ENCODE peak calls at places on chromosomes 6 and 20, in six cellular contexts. Y is lung; L is mammary epithelial cell; J is SK-N-SH; N is DND-41; I is CD4-positive, alpha-beta memory T cell. W is an unnamed sample.
A peak's percentile ranks its signal among the peaks of the same experiment; 100 is the strongest.

GRCh38 chr6:13348320-13349113 is 20.2 kb upstream of the TBC1D7 start:
- DNase-seq in Y (no peak), L (no peak), J (no peak), N (no peak), I (no peak), W (no peak)

GRCh38 chr6:75503291-75503690 is 9.7 kb upstream of the FILIP1 start:
- DNase-seq in Y (no peak), L (no peak), J (no peak), N (no peak), I (no peak), W (no peak)

GRCh38 chr6:56516003-56516402 is 126.7 kb downstream of the DST start:
- DNase-seq in Y (no peak), L (no peak), J (no peak), N (no peak), I (no peak), W (no peak)

GRCh38 chr20:38139919-38140753 is 24.9 kb downstream of the TGM2 start:
- DNase-seq in Y (no peak), L (no peak), J (peak; percentile 84), N (no peak), I (no peak), W (no peak)

GRCh38 chr20:38748863-38749153 is 548 bp downstream of the ACTR5 start:
- DNase-seq in Y (peak; percentile 65), L (no peak), J (no peak), N (peak; percentile 39), I (no peak), W (no peak)

GRCh38 chr20:45467861-45468260 is 1.7 kb upstream of the WFDC2 start:
- DNase-seq in Y (no peak), L (no peak), J (no peak), N (no peak), I (no peak), W (no peak)

GRCh38 chr20:20318318-20319161 is 49.4 kb upstream of the INSM1 start:
- DNase-seq in Y (no peak), L (no peak), J (no peak), N (no peak), I (no peak), W (no peak)

GRCh38 chr6:75202676-75203131 is 3.1 kb downstream of the COL12A1 start:
- DNase-seq in Y (no peak), L (peak; percentile 86), J (peak; percentile 8), N (no peak), I (no peak), W (no peak)

GRCh38 chr6:112014483-112014882 is 39.4 kb upstream of the CCN6 start:
- DNase-seq in Y (no peak), L (peak; percentile 39), J (no peak), N (no peak), I (no peak), W (no peak)

GRCh38 chr6:139369568-139370046 is 4.8 kb downstream of the CITED2 start:
- DNase-seq in Y (no peak), L (peak; percentile 21), J (peak; percentile 54), N (peak; percentile 15), I (peak; percentile 47), W (no peak)

GRCh38 chr20:2314759-2315439 is 19.1 kb downstream of the TGM3 start:
- DNase-seq in Y (no peak), L (peak; percentile 81), J (peak; percentile 40), N (no peak), I (no peak), W (no peak)

GRCh38 chr20:47854687-47855212 is 69.5 kb upstream of the SULF2 start:
- DNase-seq in Y (no peak), L (peak; percentile 57), J (peak; percentile 58), N (peak; percentile 39), I (no peak), W (no peak)

GRCh38 chr6:144052488-144052887 is 42.9 kb downstream of the SF3B5 start:
- DNase-seq in Y (no peak), L (no peak), J (no peak), N (no peak), I (no peak), W (no peak)

GRCh38 chr6:28212510-28213212 is 12.4 kb upstream of the ZSCAN9 start:
- DNase-seq in Y (peak; percentile 69), L (peak; percentile 93), J (peak; percentile 33), N (no peak), I (no peak), W (no peak)

GRCh38 chr20:25070821-25071473 is 11.0 kb downstream of the VSX1 start:
- DNase-seq in Y (no peak), L (no peak), J (no peak), N (no peak), I (no peak), W (no peak)

GRCh38 chr6:32317532-32317931 is 54.2 kb downstream of the TSBP1 start:
- DNase-seq in Y (no peak), L (no peak), J (no peak), N (no peak), I (no peak), W (no peak)

GRCh38 chr20:13995841-13996240 is 525 bp downstream of the MACROD2 start:
- DNase-seq in Y (peak; percentile 34), L (peak; percentile 41), J (peak; percentile 79), N (no peak), I (no peak), W (no peak)

GRCh38 chr6:128725271-128726233 is 157.4 kb upstream of the LAMA2 start:
- DNase-seq in Y (no peak), L (no peak), J (peak; percentile 5), N (peak; percentile 15), I (peak; percentile 19), W (peak; percentile 6)

GRCh38 chr6:117448011-117448410 is 22.3 kb upstream of the ROS1 start:
- DNase-seq in Y (no peak), L (no peak), J (no peak), N (no peak), I (no peak), W (no peak)

GRCh38 chr6:17836298-17836697 is 129.6 kb upstream of the NUP153 start:
- DNase-seq in Y (no peak), L (peak; percentile 33), J (no peak), N (no peak), I (no peak), W (no peak)

GRCh38 chr6:60670036-60670435 is 1616.0 kb downstream of the KHDRBS2 start:
- DNase-seq in Y (no peak), L (no peak), J (no peak), N (no peak), I (no peak), W (no peak)

GRCh38 chr20:602357-602970 is 7.6 kb downstream of the TCF15 start:
- DNase-seq in Y (no peak), L (no peak), J (no peak), N (no peak), I (no peak), W (no peak)

GRCh38 chr6:3341467-3341866 is 82.7 kb downstream of the PSMG4 start:
- DNase-seq in Y (no peak), L (no peak), J (no peak), N (no peak), I (no peak), W (no peak)

GRCh38 chr6:71012871-71013456 is 56.1 kb upstream of the B3GAT2 start:
- DNase-seq in Y (no peak), L (peak; percentile 50), J (peak; percentile 56), N (peak; percentile 24), I (peak; percentile 37), W (peak; percentile 43)

GRCh38 chr20:17833036-17833674 is 133.4 kb downstream of the BANF2 start:
- DNase-seq in Y (no peak), L (peak; percentile 57), J (no peak), N (no peak), I (no peak), W (no peak)

GRCh38 chr6:72216222-72217106 is 330.1 kb downstream of the RIMS1 start:
- DNase-seq in Y (no peak), L (no peak), J (peak; percentile 7), N (no peak), I (no peak), W (no peak)

GRCh38 chr6:101080597-101080996 is 199.5 kb upstream of the ASCC3 start:
- DNase-seq in Y (no peak), L (peak; percentile 87), J (no peak), N (no peak), I (no peak), W (no peak)

GRCh38 chr6:36326351-36326995 is 10.2 kb downstream of the BNIP5 start:
- DNase-seq in Y (no peak), L (no peak), J (peak; percentile 58), N (no peak), I (no peak), W (no peak)

GRCh38 chr20:63496404-63497120 is 2.3 kb downstream of the EEF1A2 start:
- DNase-seq in Y (no peak), L (no peak), J (no peak), N (no peak), I (no peak), W (no peak)
- H3K4me3 ChIP-seq in Y (no peak overlapping the region), L (peak overlapping the region; percentile 28), J (peak overlapping the region; percentile 52), N (no peak overlapping the region), I (no peak overlapping the region), W (peak overlapping the region; percentile 13)

DNA sequence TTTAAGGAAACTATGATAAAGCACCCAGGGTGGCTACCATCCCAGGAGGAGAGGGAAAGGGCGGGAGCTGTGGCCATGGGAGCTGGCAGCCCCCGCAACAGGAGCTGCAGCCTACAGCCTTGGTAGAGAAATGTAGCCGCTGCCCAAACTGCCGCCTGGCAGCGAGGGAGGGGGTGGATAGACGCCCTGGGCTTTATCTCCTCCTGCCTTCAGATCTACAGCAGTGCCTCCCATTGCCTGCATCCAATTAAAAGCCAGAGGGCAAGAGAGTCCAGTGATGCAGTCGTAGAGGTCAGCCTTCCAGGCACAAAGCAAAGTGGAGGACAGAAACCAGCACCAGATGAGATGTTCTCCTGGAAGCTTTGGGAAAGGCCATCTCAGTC is 35.0 kb upstream of the ZFAND3 start:
- DNase-seq in Y (no peak), L (no peak), J (peak; percentile 85), N (no peak), I (no peak), W (no peak)
- H3K4me3 ChIP-seq in Y (no peak overlapping the region), L (no peak overlapping the region), J (no peak overlapping the region), N (no peak overlapping the region), I (no peak overlapping the region), W (no peak overlapping the region)

DNA sequence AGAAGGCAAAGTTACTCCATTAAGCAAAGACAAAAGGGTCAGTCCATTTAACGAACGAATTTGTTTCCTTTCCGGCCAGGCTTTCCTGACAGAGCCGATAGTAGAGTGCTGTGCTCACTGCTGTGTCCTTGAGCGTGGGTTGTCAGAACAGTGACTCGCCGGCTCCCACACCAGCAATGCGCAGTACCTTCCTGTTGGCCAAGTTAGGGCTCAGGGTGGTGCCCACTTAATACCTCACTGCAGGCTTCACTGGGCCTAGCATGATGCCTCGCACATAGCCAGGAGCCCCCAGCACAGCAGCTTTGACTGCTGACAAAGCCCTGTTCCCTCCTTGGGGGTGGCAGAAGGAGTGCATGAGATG is 294.8 kb downstream of the FOXC1 start:
- DNase-seq in Y (no peak), L (no peak), J (peak; percentile 58), N (no peak), I (no peak), W (no peak)
- H3K4me3 ChIP-seq in Y (no peak overlapping the region), L (no peak overlapping the region), J (no peak overlapping the region), N (no peak overlapping the region), I (no peak overlapping the region), W (no peak overlapping the region)

DNA sequence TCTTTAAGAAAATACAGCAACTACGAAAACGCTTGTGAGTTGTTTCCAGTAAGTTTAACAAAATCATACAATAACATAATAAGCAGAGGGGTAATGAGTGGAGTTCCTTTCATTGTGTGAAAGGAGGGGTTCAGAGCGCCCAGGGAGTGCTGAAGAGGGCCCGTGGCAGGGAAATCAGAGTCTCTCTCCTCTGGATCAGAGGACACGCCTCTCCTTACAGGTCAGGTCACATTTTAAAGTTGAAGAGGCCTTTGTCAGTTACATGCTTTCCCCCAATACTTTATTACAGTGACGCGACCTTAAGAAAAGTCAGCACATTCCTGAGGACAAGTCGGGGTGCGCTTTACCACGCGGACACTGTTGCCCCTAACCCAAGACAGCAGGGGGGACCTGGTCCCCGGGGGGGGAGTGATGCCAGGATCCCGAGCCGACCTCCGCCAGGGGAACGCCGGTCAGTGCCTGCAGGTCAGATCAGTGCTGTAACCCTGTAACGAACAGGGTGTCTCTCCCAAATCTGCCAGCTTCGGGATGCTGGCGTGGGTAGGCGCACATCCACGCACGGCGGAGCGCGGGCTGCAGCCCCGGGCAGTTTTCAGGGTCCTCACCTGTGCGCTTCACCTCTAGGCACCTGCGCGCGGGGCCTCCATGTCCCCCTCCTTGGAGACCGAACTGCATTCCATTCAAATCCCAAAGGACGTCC is 848 bp downstream of the DACT2 start:
- DNase-seq in Y (no peak), L (no peak), J (no peak), N (no peak), I (no peak), W (no peak)
- H3K4me3 ChIP-seq in Y (no peak overlapping the region), L (no peak overlapping the region), J (no peak overlapping the region), N (no peak overlapping the region), I (no peak overlapping the region), W (no peak overlapping the region)

W was measured in Jurkat, Clone E6-1.